ENCODE peak calls at places on chromosome 19, in ten cellular contexts. M is GM23248; K is OCI-LY7; W is activated T-helper 9 cell treated with anti-CD3 and anti-CD28 coated beads, Interleukin-2, amount 50 U/mL, for 16 hours; B is RWPE2; Z is ovary; S is cardiac fibroblast; E is A549; U is iPS-NIHi11; C is NCI-H1436 treated with DMSO at 0.1 percent for 48 hours. H is an unnamed sample.
A peak's percentile ranks its signal among the peaks of the same experiment; 100 is the strongest.

GRCh38 chr19:46787331-46788100 is 878 bp downstream of the SLC1A5 start:
- DNase-seq in E (peak; percentile 79), B (no peak), Z (peak; percentile 73), C (no peak), S (peak; percentile 89), M (peak; percentile 84), U (peak; percentile 64), W (peak; percentile 36), K (peak; percentile 56), H (peak; percentile 36)

GRCh38 chr19:45667620-45668341 is at the start of gene GIPR:
- DNase-seq in M (peak; percentile 72), U (peak; percentile 79), B (no peak), K (peak; percentile 76), W (peak; percentile 46), Z (no peak), E (peak; percentile 86), C (no peak), S (no peak), H (peak; percentile 65)

GRCh38 chr19:18777156-18777724 is 13.9 kb downstream of the COMP start:
- DNase-seq in C (no peak), U (no peak), K (no peak), W (no peak), M (no peak), Z (no peak), S (no peak), E (no peak), B (no peak), H (no peak)

GRCh38 chr19:8673281-8673891 is 25.2 kb downstream of the ACTL9 start:
- DNase-seq in S (no peak), B (no peak), M (no peak), W (no peak), Z (no peak), U (no peak), C (no peak), E (no peak), K (peak; percentile 46), H (no peak)

GRCh38 chr19:2491130-2491801 is 15.3 kb downstream of the GADD45B start:
- DNase-seq in S (peak; percentile 86), C (no peak), Z (no peak), W (no peak), U (no peak), B (peak; percentile 91), M (peak; percentile 95), K (peak; percentile 72), E (peak; percentile 81), H (peak; percentile 91)

GRCh38 chr19:55212447-55212846 is 3.1 kb upstream of the PTPRH start:
- DNase-seq in E (peak; percentile 81), W (no peak), K (peak; percentile 87), S (no peak), C (no peak), Z (no peak), B (no peak), U (peak; percentile 24), M (no peak), H (peak; percentile 81)

GRCh38 chr19:44582581-44583265 is 30.6 kb upstream of the IGSF23 start:
- DNase-seq in M (peak; percentile 61), S (peak; percentile 38), B (no peak), C (no peak), K (peak; percentile 6), E (peak; percentile 65), Z (no peak), U (peak; percentile 90), W (no peak), H (peak; percentile 30)

GRCh38 chr19:1907563-1908363 is 2.6 kb downstream of the ADAT3 start:
- DNase-seq in U (no peak), S (no peak), W (no peak), Z (peak; percentile 43), K (no peak), E (no peak), B (no peak), C (no peak), M (peak; percentile 32), H (no peak)

GRCh38 chr19:1093811-1094553 is 1.2 kb downstream of the POLR2E start:
- DNase-seq in Z (no peak), E (no peak), S (no peak), W (no peak), K (no peak), C (no peak), M (peak; percentile 39), B (no peak), U (no peak), H (no peak)

GRCh38 chr19:35368378-35368777 is 2.5 kb upstream of the GPR42 start:
- DNase-seq in U (no peak), M (no peak), K (no peak), Z (no peak), B (no peak), S (no peak), C (no peak), E (no peak), W (no peak), H (no peak)

GRCh38 chr19:16027528-16027927 is 48.8 kb upstream of the TPM4 start:
- DNase-seq in Z (no peak), E (no peak), M (no peak), B (no peak), U (no peak), S (no peak), K (no peak), C (no peak), W (no peak), H (no peak)

GRCh38 chr19:42081584-42082258 is 5.8 kb downstream of the ZNF574 start:
- DNase-seq in S (peak; percentile 60), K (peak; percentile 68), M (peak; percentile 76), C (no peak), U (no peak), B (no peak), E (peak; percentile 82), W (no peak), Z (no peak), H (peak; percentile 79)

GRCh38 chr19:46435009-46435408 is 6.3 kb upstream of the PNMA8C start:
- DNase-seq in C (no peak), Z (no peak), K (no peak), S (no peak), M (no peak), E (no peak), W (no peak), U (no peak), B (no peak), H (no peak)

GRCh38 chr19:36638862-36639510 is 27.7 kb downstream of the ZNF461 start:
- DNase-seq in U (no peak), W (no peak), Z (no peak), B (no peak), C (no peak), E (peak; percentile 48), S (no peak), M (peak; percentile 1), K (no peak), H (peak; percentile 2)

GRCh38 chr19:35501684-35502083 is 11.4 kb upstream of the KRTDAP start:
- DNase-seq in W (no peak), Z (peak; percentile 35), U (no peak), B (no peak), S (peak; percentile 47), C (no peak), E (no peak), M (peak; percentile 53), K (no peak), H (no peak)

GRCh38 chr19:1851581-1852293 is 3.5 kb upstream of the REXO1 start:
- DNase-seq in S (no peak), C (no peak), U (no peak), K (no peak), Z (no peak), B (no peak), W (peak; percentile 42), M (no peak), E (no peak), H (peak; percentile 83)

GRCh38 chr19:34226036-34226435 is 28.3 kb upstream of the GARRE1 start:
- DNase-seq in S (no peak), M (no peak), Z (no peak), E (no peak), C (no peak), W (no peak), U (no peak), B (no peak), K (no peak), H (no peak)

GRCh38 chr19:54532528-54532927 is 29.9 kb downstream of the LAIR2 start:
- DNase-seq in S (no peak), Z (no peak), C (no peak), E (no peak), K (peak; percentile 53), M (no peak), B (no peak), U (no peak), W (no peak), H (no peak)

GRCh38 chr19:2969104-2969504 is 8.3 kb upstream of the TLE6 start:
- DNase-seq in E (no peak), W (no peak), C (peak; percentile 69), M (peak; percentile 44), U (no peak), S (peak; percentile 89), B (no peak), K (peak; percentile 94), Z (peak; percentile 35), H (peak; percentile 80)

GRCh38 chr19:45446944-45447343 is 20.9 kb upstream of the FOSB start:
- DNase-seq in Z (no peak), B (peak; percentile 96), U (no peak), W (no peak), S (no peak), C (no peak), K (no peak), E (no peak), M (peak; percentile 65), H (no peak)

GRCh38 chr19:11106477-11106876 is 17.2 kb downstream of the LDLR start:
- DNase-seq in C (no peak), Z (no peak), K (no peak), B (no peak), U (no peak), E (no peak), M (no peak), S (no peak), W (no peak), H (no peak)

GRCh38 chr19:15913384-15913783 is 15.5 kb upstream of the CYP4F2 start:
- DNase-seq in S (no peak), K (no peak), C (no peak), M (no peak), B (no peak), E (no peak), Z (no peak), W (no peak), U (peak; percentile 1), H (no peak)

GRCh38 chr19:38556521-38557174 is 61.1 kb downstream of the MAP4K1 start:
- DNase-seq in S (no peak), C (no peak), K (peak; percentile 54), W (no peak), U (no peak), E (peak; percentile 67), B (no peak), Z (no peak), M (peak; percentile 30), H (peak; percentile 53)

GRCh38 chr19:41359741-41360140 is 4.2 kb downstream of the B9D2 start:
- DNase-seq in C (no peak), K (no peak), S (no peak), Z (no peak), W (no peak), E (no peak), M (no peak), B (no peak), U (no peak), H (no peak)

GRCh38 chr19:49061445-49061844 is 3.2 kb downstream of the NTF4 start:
- DNase-seq in S (no peak), M (no peak), E (no peak), Z (no peak), W (no peak), B (no peak), C (no peak), U (peak; percentile 4), K (no peak), H (no peak)

GRCh38 chr19:45901432-45901903 is 945 bp downstream of the MYPOP start:
- DNase-seq in K (no peak), U (peak; percentile 32), C (no peak), W (no peak), S (peak; percentile 56), M (peak; percentile 80), E (no peak), B (no peak), Z (peak; percentile 40), H (no peak)

GRCh38 chr19:37928527-37929286 is 21.7 kb downstream of the SIPA1L3 start:
- DNase-seq in Z (no peak), B (no peak), E (peak; percentile 68), K (peak; percentile 96), M (no peak), S (no peak), U (peak; percentile 72), W (no peak), C (no peak), H (peak; percentile 89)

GRCh38 chr19:4811328-4812131 is 20.0 kb downstream of the TICAM1 start:
- DNase-seq in B (no peak), S (peak; percentile 75), W (peak; percentile 82), U (peak; percentile 81), K (peak; percentile 83), Z (peak; percentile 74), E (peak; percentile 75), C (no peak), M (peak; percentile 67), H (peak; percentile 87)

H was measured in NAMALWA.